ENCODE peak calls at places on chromosomes 12 and 14, in seven cellular contexts. M, H, X, N, P, F and E are unnamed samples. For H3K4me1, the result is how much of the 10 kb centered on the place peaks cover.

GRCh38 chr12:110993425-110993824 is 73.0 kb upstream of the MYL2 start:
- DNase-seq in M (no peak), H (peak), X (no peak), N (no peak), P (peak), F (no peak), E (no peak)

GRCh38 chr14:60512952-60513554 is 4.1 kb downstream of the SIX6 start:
- DNase-seq in M (no peak), H (peak), X (peak), N (no peak), P (no peak), F (no peak), E (no peak)

GRCh38 chr12:131704509-131704908 is 6.4 kb upstream of the SFSWAP start:
- DNase-seq in M (no peak), H (no peak), X (no peak), N (no peak), P (no peak), F (no peak), E (no peak)

GRCh38 chr14:28765907-28766504 is 581 bp upstream of the FOXG1 start:
- DNase-seq in M (no peak), H (peak), X (peak), N (no peak), P (no peak), F (peak), E (peak)

GRCh38 chr12:105240233-105240632 is 4.3 kb upstream of the APPL2 start:
- DNase-seq in M (no peak), H (no peak), X (no peak), N (no peak), P (no peak), F (no peak), E (no peak)

GRCh38 chr12:107731376-107731775 is 29.6 kb downstream of the PRDM4 start:
- DNase-seq in M (no peak), H (no peak), X (no peak), N (peak), P (no peak), F (no peak), E (no peak)

GRCh38 chr12:79983492-79983891 is 48.6 kb upstream of the PPP1R12A start:
- DNase-seq in M (no peak), H (no peak), X (no peak), N (peak), P (peak), F (peak), E (no peak)

GRCh38 chr12:55396326-55396725 is 4.0 kb upstream of the OR6C65 start:
- DNase-seq in M (no peak), H (no peak), X (no peak), N (no peak), P (no peak), F (no peak), E (no peak)

GRCh38 chr14:73289729-73290128 is 52.4 kb downstream of the PAPLN start:
- DNase-seq in M (no peak), H (peak), X (no peak), N (no peak), P (no peak), F (peak), E (no peak)

GRCh38 chr12:103956515-103957027 is 9.1 kb upstream of the TDG start:
- DNase-seq in M (no peak), H (no peak), X (no peak), N (peak), P (no peak), F (no peak), E (no peak)

GRCh38 chr12:54603173-54603814 is 14.8 kb upstream of the PPP1R1A start:
- DNase-seq in M (peak), H (peak), X (peak), N (peak), P (peak), F (peak), E (peak)

GRCh38 chr12:94806617-94807016 is 156.3 kb upstream of the TMCC3 start:
- DNase-seq in M (no peak), H (no peak), X (no peak), N (no peak), P (no peak), F (no peak), E (no peak)

GRCh38 chr12:120361506-120362208 is 7.3 kb downstream of the MSI1 start:
- DNase-seq in M (no peak), H (peak), X (peak), N (no peak), P (no peak), F (peak), E (peak)

GRCh38 chr14:54253195-54253947 is 143.4 kb upstream of the CDKN3 start:
- DNase-seq in M (peak), H (peak), X (no peak), N (peak), P (peak), F (peak), E (peak)

GRCh38 chr12:114838480-114838879 is 154.5 kb upstream of the TBX3 start:
- DNase-seq in M (no peak), H (peak), X (peak), N (no peak), P (no peak), F (no peak), E (no peak)

GRCh38 chr14:51445001-51445390 is 204.9 kb downstream of the TMX1 start:
- DNase-seq in M (no peak), H (no peak), X (no peak), N (no peak), P (no peak), F (peak), E (no peak)
- H3K4me1 ChIP-seq in M (under half), H (under half), X (under half), N (half or more), P (under half), F (under half), E (under half)

DNA sequence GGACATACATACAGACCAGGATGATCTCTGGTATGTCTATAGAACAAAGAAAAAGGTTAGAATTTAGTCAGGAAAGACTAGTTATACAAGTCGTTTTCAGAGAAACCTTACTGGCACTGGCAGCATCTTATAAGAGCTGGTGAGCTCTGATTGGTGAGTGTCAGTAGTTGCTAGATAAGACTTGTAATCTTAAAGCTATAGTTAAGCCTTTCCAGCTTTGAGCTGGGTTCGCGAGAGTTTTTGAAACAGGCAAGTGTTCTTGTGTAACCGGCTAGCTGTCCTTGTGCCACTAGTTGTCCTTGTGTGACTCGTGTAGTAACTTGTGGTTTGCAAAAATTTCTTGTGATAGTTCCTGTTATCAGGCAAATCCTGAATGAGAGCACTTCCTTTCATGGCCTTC is 740.9 kb downstream of the GALC start:
- DNase-seq in M (no peak), H (peak), X (no peak), N (no peak), P (no peak), F (no peak), E (no peak)
- H3K4me3 ChIP-seq in M (no peak), H (no peak), X (no peak), N (no peak), P (no peak), F (no peak), E (no peak)

GRCh38 chr12:8890313-8891084 is 23.8 kb upstream of the PHC1 start:
- DNase-seq in M (no peak), H (peak), X (peak), N (peak), P (peak), F (peak), E (peak)

GRCh38 chr12:8887285-8887715 is 27.0 kb upstream of the PHC1 start:
- DNase-seq in M (no peak), H (no peak), X (no peak), N (no peak), P (no peak), F (peak), E (no peak)

DNA sequence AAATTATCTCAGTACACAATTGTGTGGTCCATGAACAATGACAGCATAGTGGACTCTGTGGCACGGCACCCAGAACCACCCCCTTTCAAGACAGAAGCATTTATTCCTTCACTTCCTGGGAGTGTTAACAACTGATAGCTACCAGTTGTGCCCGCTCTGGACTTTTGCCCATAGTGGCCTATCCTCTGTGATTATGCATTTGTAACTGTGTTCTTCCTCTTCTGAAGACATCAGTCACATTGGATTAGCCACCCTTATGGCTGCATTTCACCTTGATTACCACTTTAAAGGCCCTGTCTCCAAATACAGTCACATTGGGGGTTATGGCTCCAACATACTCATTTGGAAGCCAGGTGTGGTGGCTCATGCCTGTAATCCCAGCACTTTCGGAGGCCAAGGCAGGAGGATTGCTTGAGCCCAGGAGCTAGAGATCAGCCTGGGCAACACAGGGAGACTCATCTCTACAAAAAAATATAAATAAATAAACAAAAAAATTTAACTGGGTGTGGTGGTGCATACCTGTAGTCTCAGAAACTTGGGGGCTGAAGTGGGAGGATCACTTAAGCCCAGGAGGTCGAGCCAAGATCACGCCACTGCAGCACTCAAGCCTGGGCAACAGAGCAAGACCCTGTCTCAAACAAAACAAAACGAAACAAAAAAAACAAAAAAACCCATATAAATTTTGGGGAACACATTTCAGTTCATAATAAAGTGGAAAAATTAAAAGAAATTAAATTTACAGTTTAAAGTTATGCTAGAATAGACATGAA is 27.6 kb upstream of the PHC1 start:
- DNase-seq in M (no peak), H (no peak), X (no peak), N (no peak), P (no peak), F (no peak), E (no peak)
- H3K4me2 ChIP-seq in M (no peak), H (no peak), X (no peak), N (no peak), P (no peak), F (no peak), E (no peak)

DNA sequence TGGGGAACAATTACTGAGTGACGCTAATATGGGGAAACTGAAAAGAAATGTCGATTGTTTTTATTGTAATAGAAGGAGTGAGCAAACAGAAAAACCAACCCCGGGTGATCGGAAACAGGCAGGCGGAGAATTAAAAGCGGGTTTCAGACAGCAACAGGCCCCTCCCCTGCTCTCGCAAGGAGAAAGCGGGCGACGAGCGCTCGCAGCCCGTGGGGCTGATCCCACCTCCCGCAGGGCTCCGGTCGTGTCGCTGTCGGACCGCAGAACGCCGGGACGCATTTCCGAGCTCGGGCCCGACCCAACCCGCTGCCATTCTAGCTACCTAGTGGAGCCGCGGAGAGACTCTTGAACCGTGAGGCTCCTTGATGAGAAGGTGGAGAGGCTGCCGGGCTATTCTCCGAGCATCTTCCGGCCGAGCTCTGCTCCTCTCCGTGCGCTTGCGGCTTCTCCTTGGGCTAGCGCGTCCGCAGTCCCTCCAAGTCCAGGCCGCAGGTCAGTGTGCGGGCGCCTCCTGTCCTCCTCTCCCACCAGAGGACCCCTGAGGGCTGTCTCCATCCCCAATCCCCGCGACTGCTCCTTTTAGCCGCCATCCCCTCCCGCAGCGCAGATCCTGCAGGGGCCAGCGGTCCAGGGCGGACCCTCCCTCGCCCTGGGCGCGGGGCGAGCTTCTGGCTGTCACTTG is 4.1 kb upstream of the PAX9 start:
- DNase-seq in M (no peak), H (peak), X (peak), N (peak), P (no peak), F (no peak), E (peak)
- H3K4me1 ChIP-seq in M (under half), H (under half), X (under half), N (under half), P (under half), F (under half), E (under half)

GRCh38 chr14:75430106-75430505 is 2.3 kb downstream of the JDP2 start:
- DNase-seq in M (no peak), H (no peak), X (no peak), N (no peak), P (no peak), F (peak), E (peak)
- H3K4me3 ChIP-seq in M (no peak), H (no peak), X (no peak), N (no peak), P (peak), F (peak), E (peak)